ENCODE peak calls at places on chromosomes 11 and 22, in six cellular contexts. S is psoas muscle, I is neural progenitor cell, B is GM23338, G is fibroblast of lung, K is testis. C is an unnamed sample.
A peak's percentile ranks its signal among the peaks of the same experiment; 100 is the strongest.

GRCh38 chr11:18844753-18845367 is 53.3 kb upstream of the PTPN5 start:
- DNase-seq in S (no peak), I (peak; percentile 64), B (peak; percentile 88), G (peak; percentile 30), K (no peak), C (peak; percentile 43)

GRCh38 chr11:66762088-66762487 is 33.1 kb upstream of the SPTBN2 start:
- DNase-seq in S (no peak), I (no peak), B (peak; percentile 24), G (no peak), K (no peak), C (no peak)

GRCh38 chr11:63919267-63920125 is 2.5 kb upstream of the RCOR2 start:
- DNase-seq in S (peak; percentile 69), I (peak; percentile 94), B (peak; percentile 96), G (no peak), K (no peak), C (no peak)

GRCh38 chr11:74671520-74672196 is 59.6 kb downstream of the CHRDL2 start:
- DNase-seq in S (no peak), I (no peak), B (no peak), G (peak; percentile 59), K (no peak), C (no peak)

GRCh38 chr11:22130462-22131053 is 62.3 kb upstream of the ANO5 start:
- DNase-seq in S (no peak), I (peak; percentile 25), B (peak; percentile 64), G (no peak), K (no peak), C (no peak)

GRCh38 chr22:45563362-45564040 is 60.8 kb downstream of the FBLN1 start:
- DNase-seq in S (peak; percentile 32), I (no peak), B (no peak), G (no peak), K (no peak), C (no peak)

GRCh38 chr11:836700-837099 is 3.9 kb downstream of the CD151 start:
- DNase-seq in S (no peak), I (no peak), B (no peak), G (no peak), K (no peak), C (no peak)

GRCh38 chr11:43580735-43581369 is 99.7 kb upstream of the HSD17B12 start:
- DNase-seq in S (no peak), I (peak; percentile 60), B (peak; percentile 70), G (no peak), K (peak; percentile 47), C (no peak)

GRCh38 chr22:32897400-32897799 is 95.9 kb downstream of the TIMP3 start:
- DNase-seq in S (no peak), I (no peak), B (no peak), G (peak; percentile 91), K (no peak), C (peak; percentile 96)

GRCh38 chr22:42417645-42418303 is 14.4 kb downstream of the NFAM1 start:
- DNase-seq in S (no peak), I (no peak), B (no peak), G (no peak), K (no peak), C (no peak)

GRCh38 chr11:119351232-119351631 is 4.7 kb upstream of the MFRP start:
- DNase-seq in S (no peak), I (no peak), B (no peak), G (no peak), K (no peak), C (no peak)

GRCh38 chr22:21074092-21074715 is 28.5 kb downstream of the LRRC74B start:
- DNase-seq in S (no peak), I (no peak), B (no peak), G (peak; percentile 83), K (no peak), C (peak; percentile 21)

GRCh38 chr11:61855939-61856730 is 28.0 kb downstream of the FADS2 start:
- DNase-seq in S (no peak), I (no peak), B (no peak), G (no peak), K (peak; percentile 41), C (no peak)

GRCh38 chr11:19447150-19447566 is 206.4 kb upstream of the E2F8 start:
- DNase-seq in S (no peak), I (no peak), B (no peak), G (peak; percentile 68), K (no peak), C (no peak)

GRCh38 chr11:127042445-127042844 is 41.9 kb upstream of the KIRREL3 start:
- DNase-seq in S (no peak), I (no peak), B (no peak), G (peak; percentile 69), K (no peak), C (peak; percentile 28)

GRCh38 chr11:60658409-60658808 is 41.0 kb upstream of the MS4A8 start:
- DNase-seq in S (no peak), I (no peak), B (no peak), G (no peak), K (no peak), C (no peak)

GRCh38 chr11:65440831-65441499 is 18.4 kb downstream of the NEAT1 start:
- DNase-seq in S (no peak), I (no peak), B (no peak), G (peak; percentile 40), K (no peak), C (no peak)

GRCh38 chr22:18056161-18056666 is 21.6 kb upstream of the PEX26 start:
- DNase-seq in S (no peak), I (no peak), B (no peak), G (peak; percentile 82), K (no peak), C (no peak)

GRCh38 chr22:48894064-48894671 is 933.5 kb downstream of the BRD1 start:
- DNase-seq in S (no peak), I (no peak), B (no peak), G (no peak), K (no peak), C (no peak)

GRCh38 chr11:126738632-126739031 is 261.9 kb downstream of the KIRREL3 start:
- DNase-seq in S (no peak), I (no peak), B (no peak), G (no peak), K (no peak), C (no peak)

GRCh38 chr11:71548716-71549151 is 514 bp downstream of the KRTAP5-9 start:
- DNase-seq in S (no peak), I (peak; percentile 13), B (no peak), G (no peak), K (no peak), C (no peak)

GRCh38 chr11:111798279-111798678 is 32.1 kb upstream of the PPP2R1B start:
- DNase-seq in S (no peak), I (no peak), B (no peak), G (no peak), K (no peak), C (no peak)

GRCh38 chr22:35582218-35582860 is 34.8 kb downstream of the MB start:
- DNase-seq in S (no peak), I (no peak), B (no peak), G (no peak), K (no peak), C (no peak)

GRCh38 chr11:92227233-92227593 is 2.6 kb downstream of the FAT3 start:
- DNase-seq in S (no peak), I (peak; percentile 70), B (peak; percentile 51), G (no peak), K (no peak), C (no peak)

GRCh38 chr11:76203131-76203925 is 3.0 kb downstream of the WNT11 start:
- DNase-seq in S (peak; percentile 33), I (no peak), B (no peak), G (no peak), K (no peak), C (no peak)

GRCh38 chr11:86072211-86072610 is 3.3 kb upstream of the PICALM start:
- DNase-seq in S (no peak), I (no peak), B (no peak), G (no peak), K (no peak), C (no peak)

GRCh38 chr11:77171885-77172665 is 44.0 kb downstream of the MYO7A start:
- DNase-seq in S (peak; percentile 42), I (peak; percentile 95), B (peak; percentile 88), G (no peak), K (no peak), C (no peak)

GRCh38 chr22:38698407-38699094 is 2.2 kb downstream of the JOSD1 start:
- DNase-seq in S (no peak), I (no peak), B (no peak), G (no peak), K (no peak), C (no peak)
- H3K4me1 ChIP-seq in S (peaks cover 44% of the 10 kb centered on the region), I (peaks cover 25% of the 10 kb centered on the region), B (peaks cover 18% of the 10 kb centered on the region), G (peaks cover 18% of the 10 kb centered on the region), K (peaks cover 43% of the 10 kb centered on the region), C (peaks cover 16% of the 10 kb centered on the region)

GRCh38 chr11:106624377-106624776 is 393.9 kb downstream of the GUCY1A2 start:
- DNase-seq in S (no peak), I (no peak), B (peak; percentile 43), G (peak; percentile 26), K (no peak), C (no peak)
- H3K4me1 ChIP-seq in S (no peaks in the 10 kb centered on the region), I (no peaks in the 10 kb centered on the region), B (no peaks in the 10 kb centered on the region), G (no peaks in the 10 kb centered on the region), K (no peaks in the 10 kb centered on the region), C (no peaks in the 10 kb centered on the region)

GRCh38 chr22:38871360-38872171 is 450 bp downstream of the CBX6 start:
- DNase-seq in S (no peak), I (peak; percentile 46), B (peak; percentile 53), G (no peak), K (peak; percentile 35), C (no peak)
- H3K4me1 ChIP-seq in S (peaks cover 20% of the 10 kb centered on the region), I (peaks cover 24% of the 10 kb centered on the region), B (peaks cover 42% of the 10 kb centered on the region), G (peaks cover 2% of the 10 kb centered on the region), K (peaks cover 24% of the 10 kb centered on the region), C (no peaks in the 10 kb centered on the region)

GRCh38 chr22:37340331-37341262 is 58.3 kb downstream of the CYTH4 start:
- DNase-seq in S (no peak), I (peak; percentile 58), B (peak; percentile 55), G (no peak), K (no peak), C (no peak)
- H3K4me1 ChIP-seq in S (no peaks in the 10 kb centered on the region), I (peaks cover 19% of the 10 kb centered on the region), B (peaks cover 25% of the 10 kb centered on the region), G (no peaks in the 10 kb centered on the region), K (no peaks in the 10 kb centered on the region), C (peaks cover 2% of the 10 kb centered on the region)